ENCODE peak calls at places on chromosomes 5 and 9, in six cellular contexts. C, M, K, U, N and G are unnamed samples.

GRCh38 chr5:147801461-147801860 is 18.9 kb upstream of the JAKMIP2 start:
- DNase-seq in C (no peak), M (no peak), K (no peak), U (no peak), N (no peak), G (no peak)

GRCh38 chr5:96934291-96934694 is 1.6 kb upstream of the LNPEP start:
- DNase-seq in C (no peak), M (no peak), K (peak; percentile 17), U (no peak), N (no peak), G (peak; percentile 71)

GRCh38 chr5:40027395-40027794 is 602.6 kb upstream of the DAB2 start:
- DNase-seq in C (no peak), M (no peak), K (no peak), U (no peak), N (no peak), G (no peak)

GRCh38 chr5:9698125-9698848 is 68.1 kb upstream of the TAS2R1 start:
- DNase-seq in C (no peak), M (no peak), K (no peak), U (no peak), N (no peak), G (no peak)

GRCh38 chr5:109354761-109355160 is 55.0 kb downstream of the PJA2 start:
- DNase-seq in C (no peak), M (no peak), K (no peak), U (no peak), N (no peak), G (no peak)

GRCh38 chr5:151319334-151319733 is 15.8 kb upstream of the SLC36A3 start:
- DNase-seq in C (no peak), M (peak; percentile 26), K (no peak), U (no peak), N (no peak), G (peak; percentile 79)

GRCh38 chr5:150647275-150648251 is 7.1 kb downstream of the SYNPO start:
- DNase-seq in C (no peak), M (no peak), K (no peak), U (no peak), N (no peak), G (no peak)

GRCh38 chr9:109993250-109993978 is 213.4 kb downstream of the PALM2AKAP2 start:
- DNase-seq in C (no peak), M (no peak), K (no peak), U (no peak), N (no peak), G (no peak)

GRCh38 chr5:176132471-176133288 is 105.5 kb upstream of the SIMC1 start:
- DNase-seq in C (no peak), M (no peak), K (no peak), U (no peak), N (no peak), G (no peak)

GRCh38 chr5:168132186-168132585 is 159.3 kb upstream of the WWC1 start:
- DNase-seq in C (no peak), M (no peak), K (no peak), U (no peak), N (no peak), G (no peak)
- TF ChIP-seq JUND in C (no peak), M (no peak), K (no peak), U (no peak), N (no peak), G (no peak)

GRCh38 chr9:131619680-131620079 is 74.4 kb downstream of the PRRT1B start:
- DNase-seq in C (no peak), M (no peak), K (no peak), U (no peak), N (no peak), G (no peak)

GRCh38 chr9:131617611-131618010 is 72.3 kb downstream of the PRRT1B start:
- DNase-seq in C (no peak), M (no peak), K (no peak), U (no peak), N (no peak), G (no peak)

GRCh38 chr9:131616983-131617604 is 71.8 kb downstream of the PRRT1B start:
- DNase-seq in C (no peak), M (no peak), K (peak; percentile 21), U (no peak), N (no peak), G (no peak)

GRCh38 chr9:131618785-131619184 is 73.5 kb downstream of the PRRT1B start:
- DNase-seq in C (no peak), M (no peak), K (no peak), U (no peak), N (no peak), G (no peak)

GRCh38 chr9:131618071-131618479 is 72.8 kb downstream of the PRRT1B start:
- DNase-seq in C (peak; percentile 77), M (no peak), K (peak; percentile 78), U (no peak), N (no peak), G (peak; percentile 71)
- TF ChIP-seq JUND in C (no peak), M (no peak), K (no peak), U (no peak), N (no peak), G (no peak)

GRCh38 chr9:96320749-96321280 is 18.8 kb upstream of the HSD17B3 start:
- DNase-seq in C (no peak), M (no peak), K (no peak), U (no peak), N (no peak), G (no peak)

GRCh38 chr9:96323169-96323568 is 21.2 kb upstream of the HSD17B3 start:
- DNase-seq in C (no peak), M (no peak), K (no peak), U (no peak), N (no peak), G (no peak)

GRCh38 chr9:96318921-96319560 is 17.1 kb upstream of the HSD17B3 start:
- DNase-seq in C (no peak), M (no peak), K (no peak), U (no peak), N (no peak), G (no peak)

GRCh38 chr9:96321515-96321914 is 19.5 kb upstream of the HSD17B3 start:
- DNase-seq in C (no peak), M (no peak), K (no peak), U (no peak), N (no peak), G (no peak)

DNA sequence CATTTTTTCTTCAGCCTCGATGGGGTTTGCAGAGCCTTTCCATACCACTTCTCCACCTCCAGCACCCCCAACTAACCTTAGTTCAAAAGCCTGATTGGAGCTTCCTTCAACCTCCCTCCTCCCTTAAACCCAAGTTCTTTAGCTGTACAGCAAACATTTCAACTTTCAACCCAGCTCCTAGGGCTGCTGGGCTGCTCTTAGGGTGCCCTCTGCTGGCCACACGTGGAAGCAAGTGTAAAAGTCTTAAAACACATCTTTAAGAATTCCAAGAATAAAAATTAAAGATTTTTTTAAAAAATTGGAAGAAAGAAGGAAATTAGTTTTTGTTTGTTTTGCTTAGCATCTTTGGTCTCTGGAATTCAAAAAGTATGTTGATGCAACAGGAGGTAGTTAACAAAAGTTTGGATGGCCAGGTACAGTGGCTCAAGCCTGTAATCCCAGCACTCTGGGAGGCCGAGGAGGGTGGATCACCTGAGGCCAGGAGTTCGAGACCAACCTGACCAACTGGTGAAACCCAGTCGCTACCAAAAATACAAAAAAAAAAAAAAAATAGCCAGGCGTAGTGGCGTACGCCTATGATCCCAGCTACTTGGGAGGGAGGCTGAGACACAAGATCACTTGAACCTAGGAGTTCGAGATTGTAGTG is 15.5 kb upstream of the HSD17B3 start:
- DNase-seq in C (peak; percentile 73), M (peak; percentile 41), K (peak; percentile 27), U (no peak), N (no peak), G (peak; percentile 63)
- TF ChIP-seq JUND in C (no peak), M (no peak), K (no peak), U (no peak), N (no peak), G (no peak)

DNA sequence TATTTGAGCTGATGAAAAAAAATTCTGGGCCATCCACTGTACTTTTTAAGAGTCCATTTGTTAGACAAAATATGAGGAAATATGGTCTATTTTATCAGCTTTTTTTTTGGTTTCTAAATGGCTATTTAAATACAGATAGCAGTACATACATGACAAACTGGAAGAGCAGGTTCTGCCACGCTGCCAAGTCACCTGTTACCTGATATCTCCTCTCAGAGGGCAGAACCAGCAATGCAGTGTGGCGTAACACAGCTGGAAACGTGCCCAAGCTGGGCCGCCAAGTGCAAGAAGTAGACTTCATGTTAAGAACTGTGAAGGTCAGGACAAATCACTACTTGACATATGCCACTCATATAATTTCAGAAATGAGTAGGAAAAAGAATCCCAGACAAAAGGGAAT is 8.1 kb downstream of the MCIDAS start:
- DNase-seq in C (no peak), M (peak; percentile 84), K (no peak), U (no peak), N (no peak), G (peak; percentile 74)
- TF ChIP-seq JUND in C (no peak), M (peak; percentile 69), K (no peak), U (no peak), N (no peak), G (no peak)

GRCh38 chr5:143495124-143495523 is 91.6 kb upstream of the NR3C1 start:
- DNase-seq in C (no peak), M (no peak), K (peak; percentile 56), U (no peak), N (no peak), G (peak; percentile 25)
- TF ChIP-seq JUND in C (no peak), M (no peak), K (no peak), U (no peak), N (no peak), G (no peak)

DNA sequence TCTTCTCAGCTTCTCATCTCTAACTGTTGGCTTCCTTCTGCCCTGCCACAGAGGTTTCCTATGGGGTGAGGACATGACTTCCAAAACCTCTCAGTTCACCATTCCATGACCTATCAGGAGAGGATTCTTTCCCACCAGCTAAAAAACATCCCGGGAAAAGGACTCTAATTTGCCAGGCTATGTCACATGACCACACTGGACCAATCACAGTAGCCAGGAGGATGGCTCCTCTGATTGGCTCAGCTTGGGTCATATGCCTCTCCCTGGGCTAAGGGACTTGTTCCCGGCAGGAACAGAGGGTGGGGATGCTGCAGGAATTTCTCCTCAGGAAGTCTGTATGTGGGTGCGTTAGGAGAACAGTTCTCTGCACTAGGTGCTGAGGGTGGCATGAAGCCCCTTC is 40.3 kb upstream of the XPA start:
- DNase-seq in C (peak; percentile 65), M (peak; percentile 15), K (peak; percentile 22), U (no peak), N (no peak), G (no peak)
- TF ChIP-seq JUND in C (no peak), M (no peak), K (no peak), U (no peak), N (no peak), G (no peak)

GRCh38 chr5:60365001-60365400 is 335.0 kb downstream of the DEPDC1B start:
- DNase-seq in C (no peak), M (no peak), K (no peak), U (no peak), N (no peak), G (peak; percentile 81)

GRCh38 chr5:60368100-60368499 is 331.9 kb downstream of the DEPDC1B start:
- DNase-seq in C (no peak), M (no peak), K (no peak), U (no peak), N (no peak), G (no peak)

GRCh38 chr5:60370508-60370907 is 329.5 kb downstream of the DEPDC1B start:
- DNase-seq in C (no peak), M (no peak), K (no peak), U (no peak), N (no peak), G (no peak)

GRCh38 chr5:60369391-60369790 is 330.6 kb downstream of the DEPDC1B start:
- DNase-seq in C (no peak), M (no peak), K (no peak), U (no peak), N (no peak), G (no peak)

GRCh38 chr5:60366489-60366888 is 333.5 kb downstream of the DEPDC1B start:
- DNase-seq in C (no peak), M (no peak), K (no peak), U (no peak), N (no peak), G (no peak)
- TF ChIP-seq JUND in C (no peak), M (no peak), K (no peak), U (no peak), N (no peak), G (no peak)